ENCODE peak calls at places on chromosomes 7 and 10, in seven cellular contexts. J, M, N, E, R, G and P are unnamed samples.

GRCh38 chr10:60135020-60135419 is 228.7 kb upstream of the CCDC6 start:
- DNase-seq in M (no peak), E (no peak), G (no peak), N (no peak), J (no peak), R (no peak), P (no peak)

GRCh38 chr10:71145352-71145945 is 66.9 kb upstream of the UNC5B start:
- DNase-seq in J (no peak), E (no peak), M (peak; percentile 33), G (no peak), R (no peak), N (no peak), P (no peak)

GRCh38 chr10:22606164-22606614 is 108.2 kb downstream of the PIP4K2A start:
- DNase-seq in R (peak; percentile 24), J (no peak), N (peak; percentile 47), G (no peak), E (no peak), M (no peak), P (peak; percentile 45)

GRCh38 chr7:37921340-37921805 is 933 bp downstream of the EPDR1 start:
- DNase-seq in M (no peak), G (peak; percentile 37), E (peak; percentile 30), J (no peak), R (peak; percentile 52), N (no peak), P (peak; percentile 56)

GRCh38 chr10:72275351-72276012 is 1.8 kb downstream of the DDIT4 start:
- DNase-seq in N (peak; percentile 34), R (peak; percentile 48), M (peak; percentile 61), G (no peak), E (no peak), J (no peak), P (peak; percentile 75)

GRCh38 chr10:96271017-96271815 is at the start of gene BLNK:
- DNase-seq in M (peak; percentile 86), J (peak; percentile 62), E (peak; percentile 39), R (peak; percentile 90), N (no peak), G (no peak), P (no peak)

GRCh38 chr7:28958235-28958945 is at the start of gene TRIL:
- DNase-seq in G (peak; percentile 48), N (no peak), J (peak; percentile 85), R (peak; percentile 64), M (no peak), E (peak; percentile 89), P (peak; percentile 92)

GRCh38 chr7:39810710-39811109 is 139.3 kb upstream of the CDK13 start:
- DNase-seq in R (no peak), G (no peak), E (no peak), M (peak; percentile 85), J (no peak), N (no peak), P (peak; percentile 46)

GRCh38 chr7:11177793-11178192 is 204.1 kb downstream of the PHF14 start:
- DNase-seq in N (no peak), G (no peak), R (no peak), E (no peak), M (no peak), J (no peak), P (no peak)

GRCh38 chr10:789831-790701 is 100.6 kb upstream of the DIP2C start:
- DNase-seq in J (no peak), M (no peak), G (no peak), R (no peak), E (no peak), N (no peak), P (no peak)

GRCh38 chr7:69949195-69949594 is 350.9 kb downstream of the AUTS2 start:
- DNase-seq in G (no peak), R (no peak), E (no peak), N (no peak), M (no peak), J (no peak), P (no peak)
- H3K4me1 ChIP-seq in G (no peaks in the 10 kb centered on the region), R (no peaks in the 10 kb centered on the region), E (peaks cover 37% of the 10 kb centered on the region), N (no peaks in the 10 kb centered on the region), M (no peaks in the 10 kb centered on the region), J (no peaks in the 10 kb centered on the region), P (peaks cover 19% of the 10 kb centered on the region)

GRCh38 chr10:49116509-49117365 is 1.4 kb upstream of the VSTM4 start:
- DNase-seq in R (no peak), M (no peak), J (no peak), E (no peak), N (no peak), G (no peak), P (no peak)

GRCh38 chr10:49115015-49115795 is at the start of gene VSTM4:
- DNase-seq in R (no peak), J (peak; percentile 60), E (peak; percentile 61), G (peak; percentile 47), N (no peak), M (no peak), P (peak; percentile 55)

GRCh38 chr10:49115796-49116508 is 630 bp upstream of the VSTM4 start:
- DNase-seq in M (no peak), R (no peak), E (no peak), N (no peak), J (no peak), G (no peak), P (no peak)

GRCh38 chr10:49118450-49118849 is 3.1 kb upstream of the VSTM4 start:
- DNase-seq in R (no peak), E (no peak), G (no peak), M (no peak), N (no peak), J (no peak), P (peak; percentile 61)

DNA sequence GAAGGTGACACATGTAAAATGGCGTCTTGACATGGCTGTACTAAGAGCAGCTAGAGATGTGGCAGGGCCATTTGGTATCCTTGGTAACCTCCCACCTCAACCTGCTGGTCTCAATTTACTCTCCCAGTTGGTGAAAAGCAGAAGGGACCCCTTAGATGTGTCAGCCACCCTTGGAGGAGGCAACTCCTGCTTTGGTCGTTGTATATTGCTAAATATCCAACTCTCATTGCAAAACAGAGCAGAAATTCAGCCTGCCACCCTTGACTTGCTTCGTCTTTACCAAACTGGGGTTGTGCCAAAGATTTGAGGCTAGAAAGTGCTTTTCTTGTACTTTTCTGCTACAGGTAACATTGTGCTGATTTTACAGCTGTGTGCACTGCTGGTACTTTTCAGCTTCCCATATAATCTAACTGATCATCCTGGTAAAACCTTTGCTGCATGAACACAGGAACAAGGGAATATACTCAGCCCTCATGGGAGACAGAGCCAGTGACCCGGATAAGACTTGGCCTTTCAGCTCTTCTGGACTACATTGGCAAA is 2.1 kb upstream of the VSTM4 start:
- DNase-seq in E (no peak), M (no peak), J (no peak), G (no peak), N (no peak), R (no peak), P (no peak)
- H3K4me1 ChIP-seq in E (peaks cover 37% of the 10 kb centered on the region), M (no peaks in the 10 kb centered on the region), J (peaks cover 6% of the 10 kb centered on the region), G (no peaks in the 10 kb centered on the region), N (no peaks in the 10 kb centered on the region), R (peaks cover 6% of the 10 kb centered on the region), P (peaks cover 2% of the 10 kb centered on the region)

DNA sequence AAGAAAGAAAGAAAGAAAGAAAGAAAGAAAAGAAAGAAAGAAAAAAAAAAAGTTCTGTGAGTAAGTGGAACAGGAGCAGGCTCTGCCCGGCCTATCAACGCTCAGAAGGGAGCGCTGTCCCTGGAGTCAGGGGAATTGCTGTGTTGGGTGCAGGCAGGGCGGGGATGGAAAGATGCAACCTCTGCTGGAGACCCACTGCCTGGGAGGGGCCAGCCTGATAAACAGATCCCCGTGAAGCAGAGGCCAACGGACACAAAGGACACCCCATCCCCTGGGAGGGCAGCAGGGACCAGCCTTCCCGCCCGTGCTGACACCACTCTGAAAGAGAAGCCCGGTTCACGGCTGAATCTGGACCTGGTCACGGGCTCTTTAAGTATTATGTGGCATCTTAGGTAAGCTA is 54.5 kb downstream of the TCERG1L start:
- DNase-seq in N (no peak), E (no peak), G (no peak), R (no peak), M (no peak), J (no peak), P (no peak)
- H3K4me1 ChIP-seq in N (no peaks in the 10 kb centered on the region), E (no peaks in the 10 kb centered on the region), G (no peaks in the 10 kb centered on the region), R (no peaks in the 10 kb centered on the region), M (no peaks in the 10 kb centered on the region), J (no peaks in the 10 kb centered on the region), P (no peaks in the 10 kb centered on the region)

GRCh38 chr10:124624456-124624855 is 119.7 kb downstream of the FAM53B start:
- DNase-seq in M (no peak), J (no peak), R (no peak), N (no peak), G (no peak), E (no peak), P (no peak)

GRCh38 chr10:124625831-124626238 is 118.3 kb downstream of the FAM53B start:
- DNase-seq in J (peak; percentile 64), E (peak; percentile 53), R (no peak), G (no peak), M (no peak), N (no peak), P (no peak)

GRCh38 chr10:124624006-124624405 is 120.2 kb downstream of the FAM53B start:
- DNase-seq in J (no peak), N (no peak), R (no peak), G (no peak), E (no peak), M (no peak), P (no peak)

GRCh38 chr10:124622866-124623536 is 121.2 kb downstream of the FAM53B start:
- DNase-seq in M (no peak), N (no peak), E (no peak), J (no peak), R (no peak), G (no peak), P (no peak)

DNA sequence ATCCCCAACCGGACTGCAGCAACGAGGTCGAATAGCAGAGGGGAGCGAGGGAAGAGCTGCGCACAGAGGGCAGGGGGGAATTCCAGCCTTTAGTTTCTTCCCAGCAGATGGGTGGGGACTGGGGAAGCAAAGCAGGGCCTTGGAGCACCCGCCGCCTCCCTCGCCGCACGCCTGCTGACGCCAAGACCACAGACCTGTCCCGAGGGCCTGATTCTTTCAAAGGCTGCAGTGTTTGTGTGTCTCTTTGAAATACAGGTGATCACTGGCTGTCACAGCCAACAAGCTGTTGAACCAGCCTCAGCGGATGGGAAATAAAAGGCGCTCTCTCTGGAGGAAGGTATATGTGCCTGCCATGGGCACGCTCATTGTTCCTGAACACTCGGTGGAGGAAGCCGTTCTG is 119.3 kb downstream of the FAM53B start:
- DNase-seq in M (peak; percentile 64), G (no peak), N (no peak), R (no peak), J (no peak), E (no peak), P (no peak)
- H3K4me1 ChIP-seq in M (peaks cover 49% of the 10 kb centered on the region), G (no peaks in the 10 kb centered on the region), N (peaks cover 41% of the 10 kb centered on the region), R (peaks cover 27% of the 10 kb centered on the region), J (peaks cover 50% of the 10 kb centered on the region), E (peaks cover 99% of the 10 kb centered on the region), P (peaks cover 28% of the 10 kb centered on the region)

GRCh38 chr7:1521454-1521853 is 9.0 kb upstream of the MAFK start:
- DNase-seq in J (no peak), G (no peak), E (no peak), R (no peak), M (no peak), N (no peak), P (no peak)
- H3K4me1 ChIP-seq in J (no peaks in the 10 kb centered on the region), G (no peaks in the 10 kb centered on the region), E (no peaks in the 10 kb centered on the region), R (peaks cover 5% of the 10 kb centered on the region), M (peaks cover 2% of the 10 kb centered on the region), N (no peaks in the 10 kb centered on the region), P (no peaks in the 10 kb centered on the region)

GRCh38 chr10:62045765-62046521 is 144.4 kb downstream of the ARID5B start:
- DNase-seq in N (no peak), M (no peak), R (no peak), G (no peak), E (no peak), J (no peak), P (no peak)
- H3K4me1 ChIP-seq in N (peaks cover 87% of the 10 kb centered on the region), M (peaks cover 61% of the 10 kb centered on the region), R (peaks cover 13% of the 10 kb centered on the region), G (peaks cover 36% of the 10 kb centered on the region), E (peaks cover 71% of the 10 kb centered on the region), J (peaks cover 11% of the 10 kb centered on the region), P (peaks cover 28% of the 10 kb centered on the region)

GRCh38 chr7:91618665-91619437 is 261.7 kb downstream of the MTERF1 start:
- DNase-seq in E (no peak), M (no peak), J (no peak), R (no peak), G (no peak), N (no peak), P (no peak)
- H3K4me1 ChIP-seq in E (no peaks in the 10 kb centered on the region), M (no peaks in the 10 kb centered on the region), J (peaks cover 1% of the 10 kb centered on the region), R (no peaks in the 10 kb centered on the region), G (no peaks in the 10 kb centered on the region), N (no peaks in the 10 kb centered on the region), P (no peaks in the 10 kb centered on the region)